ENCODE peak calls at places on chromosomes 2 and 18, in seven cellular contexts. One of them, this sample, is unnamed.

GRCh38 chr18:74316257-74317180 is 880 bp downstream of the C18orf63 start:
- DNase-seq in dorsolateral prefrontal cortex: no peak
- DNase-seq in esophagus squamous epithelium: no peak
- DNase-seq in neural progenitor cell: no peak
- DNase-seq in BJ: peak
- DNase-seq in fibroblast of lung: peak
- DNase-seq in HAP-1: no peak
- DNase-seq in this sample: no peak

GRCh38 chr2:121243821-121244460 is 41.1 kb downstream of the TFCP2L1 start:
- DNase-seq in dorsolateral prefrontal cortex: no peak
- DNase-seq in esophagus squamous epithelium: no peak
- DNase-seq in neural progenitor cell: no peak
- DNase-seq in BJ: no peak
- DNase-seq in fibroblast of lung: no peak
- DNase-seq in HAP-1: no peak
- DNase-seq in this sample: no peak

GRCh38 chr18:48818329-48819254 is 132.2 kb downstream of the SMAD7 start:
- DNase-seq in dorsolateral prefrontal cortex: no peak
- DNase-seq in esophagus squamous epithelium: no peak
- DNase-seq in neural progenitor cell: no peak
- DNase-seq in BJ: no peak
- DNase-seq in fibroblast of lung: no peak
- DNase-seq in HAP-1: peak
- DNase-seq in this sample: no peak

GRCh38 chr2:180419212-180419611 is 412.1 kb upstream of the CWC22 start:
- DNase-seq in dorsolateral prefrontal cortex: no peak
- DNase-seq in esophagus squamous epithelium: no peak
- DNase-seq in neural progenitor cell: no peak
- DNase-seq in BJ: no peak
- DNase-seq in fibroblast of lung: no peak
- DNase-seq in HAP-1: no peak
- DNase-seq in this sample: no peak

GRCh38 chr2:104434363-104434792 is 419.5 kb upstream of the POU3F3 start:
- DNase-seq in dorsolateral prefrontal cortex: peak
- DNase-seq in esophagus squamous epithelium: no peak
- DNase-seq in neural progenitor cell: peak
- DNase-seq in BJ: no peak
- DNase-seq in fibroblast of lung: no peak
- DNase-seq in HAP-1: no peak
- DNase-seq in this sample: no peak

GRCh38 chr2:239341146-239341732 is 59.6 kb downstream of the HDAC4 start:
- DNase-seq in dorsolateral prefrontal cortex: no peak
- DNase-seq in esophagus squamous epithelium: no peak
- DNase-seq in neural progenitor cell: no peak
- DNase-seq in BJ: no peak
- DNase-seq in fibroblast of lung: no peak
- DNase-seq in HAP-1: no peak
- DNase-seq in this sample: no peak

GRCh38 chr2:31087491-31087890 is 50.7 kb downstream of the GALNT14 start:
- DNase-seq in dorsolateral prefrontal cortex: no peak
- DNase-seq in esophagus squamous epithelium: no peak
- DNase-seq in neural progenitor cell: no peak
- DNase-seq in BJ: no peak
- DNase-seq in fibroblast of lung: no peak
- DNase-seq in HAP-1: no peak
- DNase-seq in this sample: no peak

GRCh38 chr18:6747646-6748045 is 18.1 kb downstream of the ARHGAP28 start:
- DNase-seq in dorsolateral prefrontal cortex: no peak
- DNase-seq in esophagus squamous epithelium: no peak
- DNase-seq in neural progenitor cell: no peak
- DNase-seq in BJ: peak
- DNase-seq in fibroblast of lung: peak
- DNase-seq in HAP-1: no peak
- DNase-seq in this sample: no peak

GRCh38 chr2:34103437-34103836 is 504.3 kb upstream of the FAM98A start:
- DNase-seq in dorsolateral prefrontal cortex: no peak
- DNase-seq in esophagus squamous epithelium: no peak
- DNase-seq in neural progenitor cell: no peak
- DNase-seq in BJ: no peak
- DNase-seq in fibroblast of lung: no peak
- DNase-seq in HAP-1: no peak
- DNase-seq in this sample: no peak

GRCh38 chr2:176356251-176356650 is 87.0 kb downstream of the MTX2 start:
- DNase-seq in dorsolateral prefrontal cortex: no peak
- DNase-seq in esophagus squamous epithelium: no peak
- DNase-seq in neural progenitor cell: no peak
- DNase-seq in BJ: no peak
- DNase-seq in fibroblast of lung: no peak
- DNase-seq in HAP-1: no peak
- DNase-seq in this sample: no peak

GRCh38 chr2:134154269-134154668 is 99.6 kb upstream of the MGAT5 start:
- DNase-seq in dorsolateral prefrontal cortex: no peak
- DNase-seq in esophagus squamous epithelium: no peak
- DNase-seq in neural progenitor cell: no peak
- DNase-seq in BJ: no peak
- DNase-seq in fibroblast of lung: peak
- DNase-seq in HAP-1: no peak
- DNase-seq in this sample: peak

GRCh38 chr2:188158337-188159100 is 133.2 kb upstream of the GULP1 start:
- DNase-seq in dorsolateral prefrontal cortex: no peak
- DNase-seq in esophagus squamous epithelium: no peak
- DNase-seq in neural progenitor cell: no peak
- DNase-seq in BJ: peak
- DNase-seq in fibroblast of lung: no peak
- DNase-seq in HAP-1: no peak
- DNase-seq in this sample: no peak

GRCh38 chr2:201313362-201313761 is 43.8 kb downstream of the FLACC1 start:
- DNase-seq in dorsolateral prefrontal cortex: no peak
- DNase-seq in esophagus squamous epithelium: no peak
- DNase-seq in neural progenitor cell: no peak
- DNase-seq in BJ: no peak
- DNase-seq in fibroblast of lung: no peak
- DNase-seq in HAP-1: no peak
- DNase-seq in this sample: no peak

GRCh38 chr2:161233858-161234431 is 73.7 kb downstream of the TANK start:
- DNase-seq in dorsolateral prefrontal cortex: no peak
- DNase-seq in esophagus squamous epithelium: no peak
- DNase-seq in neural progenitor cell: no peak
- DNase-seq in BJ: no peak
- DNase-seq in fibroblast of lung: no peak
- DNase-seq in HAP-1: no peak
- DNase-seq in this sample: no peak

GRCh38 chr2:166285215-166285614 is 90.5 kb downstream of the SCN9A start:
- DNase-seq in dorsolateral prefrontal cortex: no peak
- DNase-seq in esophagus squamous epithelium: no peak
- DNase-seq in neural progenitor cell: no peak
- DNase-seq in BJ: no peak
- DNase-seq in fibroblast of lung: no peak
- DNase-seq in HAP-1: no peak
- DNase-seq in this sample: no peak

GRCh38 chr2:96151595-96152300 is 6.5 kb upstream of the DUSP2 start:
- DNase-seq in dorsolateral prefrontal cortex: no peak
- DNase-seq in esophagus squamous epithelium: no peak
- DNase-seq in neural progenitor cell: no peak
- DNase-seq in BJ: no peak
- DNase-seq in fibroblast of lung: no peak
- DNase-seq in HAP-1: no peak
- DNase-seq in this sample: no peak

GRCh38 chr2:231666171-231667095 is 41.9 kb upstream of the PTMA start:
- DNase-seq in dorsolateral prefrontal cortex: peak
- DNase-seq in esophagus squamous epithelium: peak
- DNase-seq in neural progenitor cell: peak
- DNase-seq in BJ: peak
- DNase-seq in fibroblast of lung: peak
- DNase-seq in HAP-1: peak
- DNase-seq in this sample: peak

GRCh38 chr2:213001285-213001910 is 150.0 kb downstream of the IKZF2 start:
- DNase-seq in dorsolateral prefrontal cortex: no peak
- DNase-seq in esophagus squamous epithelium: no peak
- DNase-seq in neural progenitor cell: no peak
- DNase-seq in BJ: no peak
- DNase-seq in fibroblast of lung: peak
- DNase-seq in HAP-1: no peak
- DNase-seq in this sample: no peak
- H3K4me3 ChIP-seq in dorsolateral prefrontal cortex: no peak
- H3K4me3 ChIP-seq in esophagus squamous epithelium: no peak
- H3K4me3 ChIP-seq in neural progenitor cell: no peak
- H3K4me3 ChIP-seq in BJ: no peak
- H3K4me3 ChIP-seq in fibroblast of lung: no peak
- H3K4me3 ChIP-seq in HAP-1: no peak
- H3K4me3 ChIP-seq in this sample: peak

GRCh38 chr2:28345619-28346018 is 47.0 kb upstream of the FOSL2 start:
- DNase-seq in dorsolateral prefrontal cortex: no peak
- DNase-seq in esophagus squamous epithelium: no peak
- DNase-seq in neural progenitor cell: no peak
- DNase-seq in BJ: no peak
- DNase-seq in fibroblast of lung: no peak
- DNase-seq in HAP-1: no peak
- DNase-seq in this sample: no peak
- H3K4me3 ChIP-seq in dorsolateral prefrontal cortex: no peak
- H3K4me3 ChIP-seq in esophagus squamous epithelium: no peak
- H3K4me3 ChIP-seq in neural progenitor cell: no peak
- H3K4me3 ChIP-seq in BJ: no peak
- H3K4me3 ChIP-seq in fibroblast of lung: no peak
- H3K4me3 ChIP-seq in HAP-1: no peak
- H3K4me3 ChIP-seq in this sample: no peak

GRCh38 chr18:21096760-21097159 is 14.9 kb downstream of the ROCK1 start:
- DNase-seq in dorsolateral prefrontal cortex: no peak
- DNase-seq in esophagus squamous epithelium: no peak
- DNase-seq in neural progenitor cell: no peak
- DNase-seq in BJ: no peak
- DNase-seq in fibroblast of lung: no peak
- DNase-seq in HAP-1: no peak
- DNase-seq in this sample: no peak

GRCh38 chr18:21100678-21101077 is 10.9 kb downstream of the ROCK1 start:
- DNase-seq in dorsolateral prefrontal cortex: no peak
- DNase-seq in esophagus squamous epithelium: no peak
- DNase-seq in neural progenitor cell: no peak
- DNase-seq in BJ: no peak
- DNase-seq in fibroblast of lung: no peak
- DNase-seq in HAP-1: no peak
- DNase-seq in this sample: no peak

GRCh38 chr18:21100141-21100540 is 11.5 kb downstream of the ROCK1 start:
- DNase-seq in dorsolateral prefrontal cortex: no peak
- DNase-seq in esophagus squamous epithelium: no peak
- DNase-seq in neural progenitor cell: no peak
- DNase-seq in BJ: no peak
- DNase-seq in fibroblast of lung: peak
- DNase-seq in HAP-1: no peak
- DNase-seq in this sample: no peak

GRCh38 chr18:21101172-21101571 is 10.4 kb downstream of the ROCK1 start:
- DNase-seq in dorsolateral prefrontal cortex: no peak
- DNase-seq in esophagus squamous epithelium: no peak
- DNase-seq in neural progenitor cell: no peak
- DNase-seq in BJ: no peak
- DNase-seq in fibroblast of lung: no peak
- DNase-seq in HAP-1: no peak
- DNase-seq in this sample: no peak

GRCh38 chr18:21099442-21099841 is 12.2 kb downstream of the ROCK1 start:
- DNase-seq in dorsolateral prefrontal cortex: no peak
- DNase-seq in esophagus squamous epithelium: no peak
- DNase-seq in neural progenitor cell: peak
- DNase-seq in BJ: no peak
- DNase-seq in fibroblast of lung: no peak
- DNase-seq in HAP-1: no peak
- DNase-seq in this sample: peak
- H3K4me3 ChIP-seq in dorsolateral prefrontal cortex: no peak
- H3K4me3 ChIP-seq in esophagus squamous epithelium: no peak
- H3K4me3 ChIP-seq in neural progenitor cell: no peak
- H3K4me3 ChIP-seq in BJ: no peak
- H3K4me3 ChIP-seq in fibroblast of lung: no peak
- H3K4me3 ChIP-seq in HAP-1: no peak
- H3K4me3 ChIP-seq in this sample: peak

GRCh38 chr2:45173513-45173912 is 164.3 kb upstream of the SIX2 start:
- DNase-seq in dorsolateral prefrontal cortex: no peak
- DNase-seq in esophagus squamous epithelium: no peak
- DNase-seq in neural progenitor cell: no peak
- DNase-seq in BJ: peak
- DNase-seq in fibroblast of lung: peak
- DNase-seq in HAP-1: no peak
- DNase-seq in this sample: no peak
- H3K4me3 ChIP-seq in dorsolateral prefrontal cortex: no peak
- H3K4me3 ChIP-seq in esophagus squamous epithelium: no peak
- H3K4me3 ChIP-seq in neural progenitor cell: no peak
- H3K4me3 ChIP-seq in BJ: no peak
- H3K4me3 ChIP-seq in fibroblast of lung: no peak
- H3K4me3 ChIP-seq in HAP-1: no peak
- H3K4me3 ChIP-seq in this sample: no peak

GRCh38 chr2:71064754-71065621 is 3.5 kb upstream of the NAGK start:
- DNase-seq in dorsolateral prefrontal cortex: no peak
- DNase-seq in esophagus squamous epithelium: no peak
- DNase-seq in neural progenitor cell: no peak
- DNase-seq in BJ: no peak
- DNase-seq in fibroblast of lung: peak
- DNase-seq in HAP-1: no peak
- DNase-seq in this sample: peak
- H3K4me3 ChIP-seq in dorsolateral prefrontal cortex: no peak
- H3K4me3 ChIP-seq in esophagus squamous epithelium: no peak
- H3K4me3 ChIP-seq in neural progenitor cell: no peak
- H3K4me3 ChIP-seq in BJ: no peak
- H3K4me3 ChIP-seq in fibroblast of lung: no peak
- H3K4me3 ChIP-seq in HAP-1: no peak
- H3K4me3 ChIP-seq in this sample: peak

GRCh38 chr2:178480227-178481181 is at the start of gene PLEKHA3:
- DNase-seq in dorsolateral prefrontal cortex: peak
- DNase-seq in esophagus squamous epithelium: peak
- DNase-seq in neural progenitor cell: peak
- DNase-seq in BJ: peak
- DNase-seq in fibroblast of lung: peak
- DNase-seq in HAP-1: peak
- DNase-seq in this sample: peak

GRCh38 chr2:178478102-178478441 is 328 bp downstream of the FKBP7 start:
- DNase-seq in dorsolateral prefrontal cortex: no peak
- DNase-seq in esophagus squamous epithelium: no peak
- DNase-seq in neural progenitor cell: peak
- DNase-seq in BJ: no peak
- DNase-seq in fibroblast of lung: peak
- DNase-seq in HAP-1: peak
- DNase-seq in this sample: peak

GRCh38 chr2:178478442-178479274 is at the start of gene FKBP7:
- DNase-seq in dorsolateral prefrontal cortex: peak
- DNase-seq in esophagus squamous epithelium: peak
- DNase-seq in neural progenitor cell: peak
- DNase-seq in BJ: no peak
- DNase-seq in fibroblast of lung: peak
- DNase-seq in HAP-1: peak
- DNase-seq in this sample: peak

GRCh38 chr2:178479758-178480226 is 465 bp upstream of the PLEKHA3 start:
- DNase-seq in dorsolateral prefrontal cortex: no peak
- DNase-seq in esophagus squamous epithelium: no peak
- DNase-seq in neural progenitor cell: no peak
- DNase-seq in BJ: no peak
- DNase-seq in fibroblast of lung: no peak
- DNase-seq in HAP-1: no peak
- DNase-seq in this sample: no peak

GRCh38 chr2:178479275-178479616 is 846 bp upstream of the FKBP7 start:
- DNase-seq in dorsolateral prefrontal cortex: no peak
- DNase-seq in esophagus squamous epithelium: no peak
- DNase-seq in neural progenitor cell: no peak
- DNase-seq in BJ: no peak
- DNase-seq in fibroblast of lung: no peak
- DNase-seq in HAP-1: no peak
- DNase-seq in this sample: no peak
- H3K4me3 ChIP-seq in dorsolateral prefrontal cortex: peak
- H3K4me3 ChIP-seq in esophagus squamous epithelium: peak
- H3K4me3 ChIP-seq in neural progenitor cell: peak
- H3K4me3 ChIP-seq in BJ: peak
- H3K4me3 ChIP-seq in fibroblast of lung: peak
- H3K4me3 ChIP-seq in HAP-1: peak
- H3K4me3 ChIP-seq in this sample: peak